ENCODE peak calls at places on chromosomes 4 and X, in six cellular contexts. F, C, M, R, Z and I are unnamed samples.

GRCh38 chr4:4856071-4857000 is 3.1 kb upstream of the MSX1 start:
- DNase-seq in F (no peak), C (peak; percentile 56), M (no peak), R (no peak), Z (no peak), I (peak; percentile 40)

GRCh38 chrX:397575-397974 is 10.9 kb upstream of the PPP2R3B start:
- DNase-seq in F (peak; percentile 27), C (no peak), M (no peak), R (peak; percentile 63), Z (peak; percentile 79), I (peak; percentile 59)

GRCh38 chr4:67549123-67549522 is 3.8 kb upstream of the CENPC start:
- DNase-seq in F (peak; percentile 45), C (no peak), M (no peak), R (no peak), Z (peak; percentile 40), I (no peak)

GRCh38 chrX:48698306-48698705 is 1.8 kb downstream of the SUV39H1 start:
- DNase-seq in F (no peak), C (no peak), M (no peak), R (no peak), Z (no peak), I (no peak)

GRCh38 chrX:8726031-8726652 is 5.8 kb downstream of the ANOS1 start:
- DNase-seq in F (peak; percentile 28), C (no peak), M (no peak), R (no peak), Z (no peak), I (no peak)

GRCh38 chrX:108736509-108737479 is at the start of gene IRS4:
- DNase-seq in F (peak; percentile 2), C (peak; percentile 64), M (peak; percentile 30), R (no peak), Z (peak; percentile 2), I (no peak)

GRCh38 chrX:153580700-153581386 is 18.1 kb downstream of the CCNQ start:
- DNase-seq in F (no peak), C (no peak), M (no peak), R (no peak), Z (no peak), I (no peak)

GRCh38 chrX:7055386-7056137 is 92.0 kb upstream of the STS start:
- DNase-seq in F (no peak), C (no peak), M (no peak), R (no peak), Z (no peak), I (no peak)

GRCh38 chr4:95546236-95546635 is 2.5 kb downstream of the UNC5C start:
- DNase-seq in F (no peak), C (no peak), M (no peak), R (no peak), Z (peak; percentile 35), I (no peak)

GRCh38 chr4:41752081-41752836 is 3.7 kb upstream of the PHOX2B start:
- DNase-seq in F (no peak), C (no peak), M (no peak), R (no peak), Z (no peak), I (no peak)

GRCh38 chrX:150643271-150643670 is 49.9 kb upstream of the MTMR1 start:
- DNase-seq in F (peak; percentile 19), C (no peak), M (no peak), R (no peak), Z (peak; percentile 22), I (peak; percentile 15)

GRCh38 chr4:113828712-113829111 is 67.2 kb upstream of the CAMK2D start:
- DNase-seq in F (no peak), C (no peak), M (no peak), R (no peak), Z (no peak), I (no peak)

DNA sequence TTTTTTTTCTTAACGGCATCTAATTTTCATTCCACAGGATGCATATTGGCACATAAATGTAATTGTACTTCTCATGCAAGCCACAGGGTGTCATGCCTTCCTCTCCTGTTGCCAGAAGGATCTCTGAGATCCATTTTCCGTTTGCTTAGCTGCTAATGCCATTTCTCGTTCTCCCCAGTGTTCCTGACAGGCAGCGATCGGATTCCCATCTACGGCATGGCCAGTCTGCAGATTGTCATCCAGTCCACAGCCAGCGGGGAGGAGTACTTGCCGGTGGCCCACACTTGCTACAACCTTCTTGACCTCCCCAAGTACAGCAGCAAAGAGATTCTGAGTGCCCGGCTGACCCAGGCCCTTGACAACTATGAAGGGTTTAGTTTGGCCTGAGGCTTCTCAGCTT is 8.9 kb upstream of the NAP1L5 start:
- DNase-seq in F (peak; percentile 76), C (peak; percentile 80), M (no peak), R (peak; percentile 32), Z (peak; percentile 83), I (peak; percentile 71)
- TF ChIP-seq CTCF in F (peak; percentile 75), C (peak; percentile 69), M (peak; percentile 39), R (peak; percentile 54), Z (peak; percentile 65), I (peak; percentile 63)

GRCh38 chrX:23908219-23909003 is 605 bp downstream of the CXorf58 start:
- DNase-seq in F (no peak), C (no peak), M (no peak), R (no peak), Z (no peak), I (no peak)
- H3K4me3 ChIP-seq in F (peak overlapping the region; percentile 30), C (peak overlapping the region; percentile 70), M (peak overlapping the region; percentile 46), R (peak overlapping the region; percentile 65), Z (peak overlapping the region; percentile 7), I (peak overlapping the region; percentile 21)

DNA sequence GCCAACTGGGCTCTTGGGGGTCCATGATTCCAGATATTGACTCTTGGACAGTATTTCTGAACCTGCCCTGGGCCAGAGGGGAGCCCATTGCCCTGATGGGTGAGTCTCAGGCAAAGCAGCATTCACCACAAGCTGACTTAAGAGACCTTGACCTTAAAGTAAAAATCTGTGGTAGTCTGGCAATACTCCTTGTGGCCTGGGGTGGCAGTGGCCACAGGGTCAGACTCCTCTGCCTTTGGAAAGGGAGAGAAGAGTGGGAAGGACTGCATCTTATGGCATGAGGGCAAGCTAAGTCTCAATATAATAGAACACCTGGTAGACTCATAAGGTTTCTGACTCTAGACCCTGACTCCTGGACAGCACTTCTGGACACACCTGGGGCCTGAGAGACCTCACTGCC is 340.3 kb upstream of the MAD2L1 start:
- DNase-seq in F (no peak), C (no peak), M (no peak), R (no peak), Z (no peak), I (no peak)
- TF ChIP-seq CTCF in F (no peak), C (no peak), M (no peak), R (no peak), Z (no peak), I (no peak)

GRCh38 chr4:8402640-8403039 is 37.9 kb downstream of the ACOX3 start:
- DNase-seq in F (no peak), C (peak; percentile 80), M (no peak), R (no peak), Z (no peak), I (no peak)

GRCh38 chr4:8402181-8402597 is 38.3 kb downstream of the ACOX3 start:
- DNase-seq in F (no peak), C (peak; percentile 91), M (no peak), R (no peak), Z (no peak), I (no peak)

GRCh38 chr4:8400641-8401325 is 39.7 kb downstream of the ACOX3 start:
- DNase-seq in F (peak; percentile 66), C (no peak), M (no peak), R (no peak), Z (no peak), I (no peak)

GRCh38 chr4:8403173-8403753 is 37.3 kb downstream of the ACOX3 start:
- DNase-seq in F (peak; percentile 83), C (peak; percentile 89), M (peak; percentile 74), R (peak; percentile 59), Z (peak; percentile 86), I (peak; percentile 74)

DNA sequence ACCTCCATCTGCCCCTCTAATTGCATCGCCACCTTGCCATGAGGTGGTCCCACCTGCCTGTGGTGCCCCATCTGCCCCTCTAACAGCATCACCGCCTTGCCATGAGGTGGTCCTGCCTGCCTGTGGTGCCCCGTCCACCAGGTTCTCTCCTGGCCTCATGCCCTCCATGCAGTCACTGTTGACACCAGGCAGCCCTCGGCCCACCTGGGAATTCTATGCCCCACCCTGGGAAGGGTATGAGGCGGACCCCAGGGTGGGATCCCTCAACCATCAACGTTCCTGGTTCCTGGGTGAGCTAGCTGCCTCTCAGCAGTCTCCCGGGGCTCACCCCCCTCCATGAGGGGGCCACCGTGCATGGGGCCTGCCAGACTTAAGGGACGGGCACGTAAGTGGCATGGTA is 38.9 kb downstream of the ACOX3 start:
- DNase-seq in F (no peak), C (no peak), M (no peak), R (no peak), Z (no peak), I (no peak)
- H3K4me3 ChIP-seq in F (no peak overlapping the region), C (no peak overlapping the region), M (no peak overlapping the region), R (no peak overlapping the region), Z (no peak overlapping the region), I (no peak overlapping the region)

GRCh38 chrX:154762529-154763296 is at the start of gene DKC1:
- DNase-seq in F (peak; percentile 92), C (peak; percentile 97), M (peak; percentile 98), R (peak; percentile 72), Z (peak; percentile 94), I (peak; percentile 96)
- TF ChIP-seq CTCF in F (no peak), C (no peak), M (no peak), R (no peak), Z (no peak), I (peak; percentile 11)

GRCh38 chr4:124060261-124060918 is 652.1 kb downstream of the ANKRD50 start:
- DNase-seq in F (peak; percentile 89), C (peak; percentile 72), M (no peak), R (peak; percentile 92), Z (peak; percentile 93), I (peak; percentile 79)
- H3K4me3 ChIP-seq in F (no peak overlapping the region), C (no peak overlapping the region), M (no peak overlapping the region), R (no peak overlapping the region), Z (no peak overlapping the region), I (no peak overlapping the region)

GRCh38 chr4:85713005-85713404 is 238.1 kb downstream of the ARHGAP24 start:
- DNase-seq in F (no peak), C (no peak), M (no peak), R (no peak), Z (no peak), I (no peak)

GRCh38 chr4:85703098-85703497 is 228.1 kb downstream of the ARHGAP24 start:
- DNase-seq in F (peak; percentile 17), C (no peak), M (no peak), R (no peak), Z (peak; percentile 25), I (no peak)

GRCh38 chr4:85707591-85707990 is 232.6 kb downstream of the ARHGAP24 start:
- DNase-seq in F (no peak), C (no peak), M (no peak), R (no peak), Z (peak; percentile 59), I (no peak)

GRCh38 chr4:85708468-85708867 is 233.5 kb downstream of the ARHGAP24 start:
- DNase-seq in F (no peak), C (no peak), M (no peak), R (no peak), Z (no peak), I (no peak)
- TF ChIP-seq CTCF in F (no peak), C (no peak), M (no peak), R (no peak), Z (no peak), I (no peak)